ENCODE peak calls at places on chromosomes 7 and 10, in six cellular contexts. K is GM12865, P is H9, Z is bronchial epithelial cell, M is astrocyte of the spinal cord, G is mesothelial cell of epicardium. V is an unnamed sample.

GRCh38 chr10:73967022-73967429 is 30.9 kb upstream of the VCL start:
- DNase-seq in P (peak), K (no peak), Z (no peak), M (no peak), G (no peak), V (no peak)

GRCh38 chr7:27173412-27174076 is 576 bp downstream of the HOXA10 start:
- DNase-seq in Z (no peak), G (peak), K (no peak), M (no peak), P (peak), V (no peak)

GRCh38 chr7:46291064-46291463 is 370.0 kb upstream of the IGFBP3 start:
- DNase-seq in M (peak), K (peak), Z (peak), P (no peak), G (no peak), V (no peak)

GRCh38 chr10:80464557-80465466 is 10.7 kb downstream of the TSPAN14 start:
- DNase-seq in P (peak), K (no peak), Z (no peak), M (peak), G (no peak), V (no peak)

GRCh38 chr7:923108-924041 is 31.1 kb downstream of the ADAP1 start:
- DNase-seq in P (peak), G (peak), K (peak), Z (no peak), M (peak), V (no peak)

GRCh38 chr7:28954446-28954845 is 3.7 kb downstream of the TRIL start:
- DNase-seq in K (no peak), P (no peak), Z (no peak), M (no peak), G (no peak), V (no peak)

GRCh38 chr7:97174308-97174707 is 56.8 kb downstream of the SDHAF3 start:
- DNase-seq in G (no peak), K (no peak), Z (peak), M (no peak), P (no peak), V (no peak)

GRCh38 chr10:17175551-17175950 is 25.9 kb downstream of the TRDMT1 start:
- DNase-seq in M (peak), P (no peak), Z (peak), G (no peak), K (no peak), V (no peak)

GRCh38 chr10:6322805-6323204 is 120.1 kb downstream of the PFKFB3 start:
- DNase-seq in P (no peak), G (no peak), M (no peak), Z (no peak), K (no peak), V (no peak)

GRCh38 chr10:79422178-79422892 is 23.1 kb downstream of the ZCCHC24 start:
- DNase-seq in G (no peak), M (peak), K (no peak), Z (no peak), P (no peak), V (peak)

GRCh38 chr7:21579341-21580072 is 36.7 kb downstream of the DNAH11 start:
- DNase-seq in G (no peak), M (no peak), P (no peak), K (no peak), Z (peak), V (no peak)

GRCh38 chr7:51366930-51367613 is 50.5 kb upstream of the COBL start:
- DNase-seq in M (peak), K (peak), G (no peak), P (peak), Z (peak), V (no peak)

GRCh38 chr10:43594944-43595589 is 11.2 kb upstream of the ZNF485 start:
- DNase-seq in P (no peak), Z (no peak), K (peak), M (peak), G (no peak), V (no peak)

GRCh38 chr10:102452672-102453340 is 1.5 kb upstream of the C10orf95 start:
- DNase-seq in G (no peak), M (peak), K (peak), Z (peak), P (no peak), V (no peak)

GRCh38 chr10:71603190-71603589 is 116.4 kb downstream of the C10orf105 start:
- DNase-seq in G (no peak), K (no peak), P (no peak), M (no peak), Z (no peak), V (no peak)

GRCh38 chr7:140724706-140725105 is 28.2 kb downstream of the NDUFB2 start:
- DNase-seq in G (no peak), P (no peak), K (no peak), M (no peak), Z (no peak), V (no peak)

GRCh38 chr10:48776528-48776927 is 91.9 kb downstream of the WDFY4 start:
- DNase-seq in P (no peak), G (no peak), K (no peak), M (no peak), Z (no peak), V (no peak)

GRCh38 chr10:129956902-129957673 is 7.0 kb downstream of the EBF3 start:
- DNase-seq in G (no peak), Z (no peak), M (no peak), P (no peak), K (no peak), V (no peak)

GRCh38 chr10:129958686-129959543 is 5.2 kb downstream of the EBF3 start:
- DNase-seq in Z (no peak), K (no peak), M (no peak), P (peak), G (no peak), V (no peak)

GRCh38 chr10:129959544-129960492 is 4.3 kb downstream of the EBF3 start:
- DNase-seq in K (no peak), P (no peak), G (no peak), Z (no peak), M (no peak), V (no peak)

GRCh38 chr10:129956285-129956649 is 7.8 kb downstream of the EBF3 start:
- DNase-seq in M (no peak), P (no peak), K (no peak), G (no peak), Z (no peak), V (no peak)

GRCh38 chr10:129958118-129958685 is 5.9 kb downstream of the EBF3 start:
- DNase-seq in K (no peak), M (no peak), P (no peak), G (no peak), Z (no peak), V (no peak)
- TF ChIP-seq CTCF in K (no peak), M (peak), P (peak), G (no peak), Z (no peak), V (no peak)

GRCh38 chr10:95289921-95290421 is 832 bp downstream of the PDLIM1 start:
- DNase-seq in Z (no peak), G (no peak), K (no peak), M (no peak), P (no peak), V (no peak)

GRCh38 chr10:95288273-95288672 is 2.5 kb downstream of the PDLIM1 start:
- DNase-seq in G (no peak), K (no peak), M (no peak), Z (no peak), P (no peak), V (no peak)

GRCh38 chr10:95290446-95290800 is 380 bp downstream of the PDLIM1 start:
- DNase-seq in G (no peak), K (no peak), P (no peak), M (no peak), Z (no peak), V (no peak)

GRCh38 chr10:95290801-95291633 is at the start of gene PDLIM1:
- DNase-seq in K (peak), P (peak), G (peak), Z (no peak), M (peak), V (no peak)

GRCh38 chr10:95289003-95289920 is 1.5 kb downstream of the PDLIM1 start:
- DNase-seq in K (peak), P (peak), G (no peak), M (no peak), Z (no peak), V (no peak)
- TF ChIP-seq CTCF in K (peak), P (peak), G (no peak), M (peak), Z (peak), V (no peak)

DNA sequence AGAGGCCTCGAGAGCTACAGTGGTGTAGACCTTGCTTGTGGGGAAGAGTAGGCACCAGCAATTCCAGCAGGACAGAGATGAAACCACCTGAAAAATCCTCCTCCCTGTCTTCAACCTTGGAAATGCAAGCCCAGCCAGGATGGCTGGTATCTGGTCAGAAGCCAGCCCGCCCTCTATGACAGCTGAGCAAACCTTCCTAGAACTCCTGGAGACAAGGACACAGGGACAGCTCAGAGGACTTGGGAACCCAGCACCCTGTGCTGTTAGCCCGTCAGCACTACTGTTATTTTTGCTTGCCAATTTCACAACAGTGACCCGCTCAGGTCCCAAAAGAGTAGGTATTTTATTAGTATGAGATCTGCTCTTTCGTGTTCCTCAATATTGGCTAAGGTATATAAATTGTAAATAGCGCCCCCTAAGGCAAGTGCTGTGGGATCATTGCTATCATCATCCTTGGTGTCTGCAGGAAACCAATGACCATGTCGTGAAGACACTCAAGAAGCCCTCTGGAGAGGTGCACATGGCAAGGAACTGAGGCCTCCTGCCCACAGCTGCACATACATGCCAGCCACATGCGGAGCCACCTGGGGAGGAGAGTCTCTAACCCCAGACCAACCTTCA is 156.5 kb upstream of the CHST15 start:
- DNase-seq in Z (peak), P (peak), K (peak), M (no peak), G (no peak), V (no peak)
- TF ChIP-seq CTCF in Z (peak), P (peak), K (peak), M (peak), G (peak), V (no peak)

GRCh38 chr7:80918406-80918805 is 445 bp downstream of the SEMA3C start:
- DNase-seq in K (peak), G (no peak), M (peak), Z (peak), P (peak), V (no peak)

GRCh38 chr7:80922254-80923049 is 3.6 kb upstream of the SEMA3C start:
- DNase-seq in G (no peak), M (no peak), K (no peak), Z (peak), P (no peak), V (no peak)

GRCh38 chr7:80921130-80921529 is 2.3 kb upstream of the SEMA3C start:
- DNase-seq in Z (peak), M (no peak), K (no peak), G (no peak), P (no peak), V (no peak)

GRCh38 chr7:80918909-80919721 is at the start of gene SEMA3C:
- DNase-seq in M (peak), P (peak), K (no peak), Z (peak), G (peak), V (no peak)

GRCh38 chr7:80916770-80917681 is 1.8 kb downstream of the SEMA3C start:
- DNase-seq in P (no peak), M (peak), G (no peak), Z (peak), K (no peak), V (no peak)
- TF ChIP-seq CTCF in P (peak), M (peak), G (peak), Z (peak), K (no peak), V (peak)

DNA sequence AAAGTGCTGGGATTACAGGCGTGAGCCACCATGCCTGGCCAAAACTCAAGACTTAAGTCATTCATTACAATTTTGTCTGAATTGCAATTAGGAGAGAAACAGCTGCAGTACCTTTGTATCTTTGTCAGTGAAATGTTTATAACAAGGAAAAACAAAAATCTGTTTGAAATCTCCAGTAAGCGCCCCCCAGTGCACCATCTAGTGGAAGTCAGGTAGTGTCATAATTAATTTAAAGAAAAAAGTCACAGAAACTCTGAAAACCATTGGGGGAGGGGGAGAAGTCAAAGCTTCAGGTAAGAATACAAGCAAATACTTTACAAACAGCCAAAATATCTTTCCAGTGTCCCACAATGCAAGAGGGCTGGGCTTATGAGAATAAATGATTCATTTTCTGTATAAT is 2.8 kb downstream of the MPP7 start:
- DNase-seq in Z (no peak), M (no peak), K (no peak), G (no peak), P (no peak), V (no peak)
- TF ChIP-seq CTCF in Z (no peak), M (peak), K (no peak), G (no peak), P (peak), V (no peak)